ENCODE peak calls at places on chromosomes 2 and 18, in eight cellular contexts. Y is body of pancreas, M is H9, S is uterus, D is tibial nerve, W is endothelial cell of umbilical vein, P is cardiac muscle cell, N is colonic mucosa. H is an unnamed sample.

GRCh38 chr2:208493186-208493585 is 86.6 kb downstream of the PTH2R start:
- DNase-seq in Y (no peak), M (no peak), S (no peak), D (no peak), W (no peak), P (no peak), N (no peak), H (no peak)

GRCh38 chr2:108585446-108585845 is 51.2 kb downstream of the LIMS1 start:
- DNase-seq in Y (no peak), M (no peak), S (peak; percentile 75), D (no peak), W (no peak), P (peak; percentile 65), N (no peak), H (no peak)

GRCh38 chr18:45467307-45467706 is 148.0 kb upstream of the SLC14A2 start:
- DNase-seq in Y (no peak), M (no peak), S (no peak), D (no peak), W (peak; percentile 5), P (no peak), N (no peak), H (no peak)

GRCh38 chr2:80016166-80016565 is 288.4 kb downstream of the LRRTM1 start:
- DNase-seq in Y (no peak), M (no peak), S (no peak), D (no peak), W (no peak), P (no peak), N (no peak), H (no peak)

GRCh38 chr2:46774499-46775228 is 140.9 kb downstream of the MCFD2 start:
- DNase-seq in Y (no peak), M (no peak), S (no peak), D (no peak), W (no peak), P (no peak), N (no peak), H (no peak)

GRCh38 chr2:215059724-215060123 is 78.7 kb downstream of the ABCA12 start:
- DNase-seq in Y (no peak), M (no peak), S (no peak), D (no peak), W (no peak), P (peak; percentile 17), N (no peak), H (no peak)

GRCh38 chr18:36539674-36540073 is 242.2 kb downstream of the FHOD3 start:
- DNase-seq in Y (no peak), M (no peak), S (no peak), D (no peak), W (no peak), P (peak; percentile 33), N (no peak), H (peak; percentile 11)

GRCh38 chr18:36708366-36708765 is 120.4 kb downstream of the TPGS2 start:
- DNase-seq in Y (no peak), M (no peak), S (no peak), D (no peak), W (no peak), P (no peak), N (no peak), H (no peak)

GRCh38 chr2:10059016-10059351 is 15.6 kb downstream of the KLF11 start:
- DNase-seq in Y (no peak), M (no peak), S (no peak), D (no peak), W (no peak), P (no peak), N (no peak), H (no peak)

GRCh38 chr2:11753886-11754704 is 7.7 kb downstream of the LPIN1 start:
- DNase-seq in Y (peak; percentile 51), M (no peak), S (no peak), D (no peak), W (peak; percentile 86), P (peak; percentile 68), N (peak; percentile 58), H (peak; percentile 69)

DNA sequence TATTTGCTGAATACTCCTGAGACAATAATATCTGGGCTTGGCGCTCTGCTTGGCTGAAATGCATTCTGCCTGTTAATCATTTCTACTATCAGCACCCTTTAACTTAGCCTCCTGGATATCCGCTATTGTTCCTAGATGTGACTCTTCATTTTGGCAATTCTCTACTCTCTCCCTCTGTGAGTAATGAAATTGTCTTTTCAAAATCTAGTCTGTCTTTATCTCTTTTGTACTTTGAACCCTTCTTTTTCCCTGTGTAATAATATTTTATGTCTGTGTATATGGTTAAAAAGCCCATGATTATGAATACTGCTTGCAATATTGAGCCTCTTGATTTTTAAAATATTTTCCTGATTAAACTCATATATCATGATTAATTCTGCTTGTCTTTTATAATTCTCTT is 6.2 kb upstream of the REV1 start:
- DNase-seq in Y (no peak), M (no peak), S (no peak), D (no peak), W (no peak), P (no peak), N (no peak), H (no peak)
- TF ChIP-seq CTCF in Y (no peak), M (no peak), S (no peak), D (no peak), W (no peak), P (no peak), N (no peak), H (no peak)

DNA sequence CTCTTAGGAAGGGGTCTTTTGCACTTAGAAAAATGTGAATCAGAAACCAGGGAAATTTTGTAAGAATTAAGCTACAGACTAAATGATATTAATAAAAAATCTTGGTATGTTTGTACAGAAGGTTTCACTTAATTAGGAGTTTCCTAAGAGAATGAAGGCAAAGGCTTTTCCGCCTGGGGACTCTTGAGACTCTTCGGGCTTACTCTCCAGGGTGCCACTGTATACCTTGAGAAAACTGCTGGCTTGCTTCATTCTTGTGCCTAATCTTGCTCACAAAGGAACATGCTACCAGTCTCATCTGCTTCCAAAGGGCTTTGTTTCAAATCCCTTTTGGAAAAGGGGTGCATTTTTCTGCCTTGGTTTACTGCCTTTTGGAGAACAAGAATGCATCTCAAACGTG is 49.5 kb downstream of the ACTR2 start:
- DNase-seq in Y (no peak), M (no peak), S (no peak), D (no peak), W (no peak), P (no peak), N (no peak), H (no peak)
- H3K4me1 ChIP-seq in Y (no peaks in the 10 kb centered on the region), M (no peaks in the 10 kb centered on the region), S (no peaks in the 10 kb centered on the region), D (no peaks in the 10 kb centered on the region), W (peaks cover 16% of the 10 kb centered on the region), P (peaks cover 29% of the 10 kb centered on the region), N (no peaks in the 10 kb centered on the region), H (no peaks in the 10 kb centered on the region)

GRCh38 chr18:76436342-76436741 is 58.7 kb downstream of the ZNF516 start:
- DNase-seq in Y (no peak), M (no peak), S (no peak), D (no peak), W (no peak), P (no peak), N (no peak), H (no peak)

GRCh38 chr18:76433788-76434187 is 61.3 kb downstream of the ZNF516 start:
- DNase-seq in Y (no peak), M (no peak), S (no peak), D (no peak), W (no peak), P (no peak), N (no peak), H (no peak)

GRCh38 chr18:76437011-76437410 is 58.0 kb downstream of the ZNF516 start:
- DNase-seq in Y (no peak), M (peak; percentile 30), S (no peak), D (no peak), W (no peak), P (no peak), N (no peak), H (no peak)

GRCh38 chr18:76434452-76434851 is 60.6 kb downstream of the ZNF516 start:
- DNase-seq in Y (no peak), M (no peak), S (no peak), D (no peak), W (no peak), P (no peak), N (no peak), H (no peak)

DNA sequence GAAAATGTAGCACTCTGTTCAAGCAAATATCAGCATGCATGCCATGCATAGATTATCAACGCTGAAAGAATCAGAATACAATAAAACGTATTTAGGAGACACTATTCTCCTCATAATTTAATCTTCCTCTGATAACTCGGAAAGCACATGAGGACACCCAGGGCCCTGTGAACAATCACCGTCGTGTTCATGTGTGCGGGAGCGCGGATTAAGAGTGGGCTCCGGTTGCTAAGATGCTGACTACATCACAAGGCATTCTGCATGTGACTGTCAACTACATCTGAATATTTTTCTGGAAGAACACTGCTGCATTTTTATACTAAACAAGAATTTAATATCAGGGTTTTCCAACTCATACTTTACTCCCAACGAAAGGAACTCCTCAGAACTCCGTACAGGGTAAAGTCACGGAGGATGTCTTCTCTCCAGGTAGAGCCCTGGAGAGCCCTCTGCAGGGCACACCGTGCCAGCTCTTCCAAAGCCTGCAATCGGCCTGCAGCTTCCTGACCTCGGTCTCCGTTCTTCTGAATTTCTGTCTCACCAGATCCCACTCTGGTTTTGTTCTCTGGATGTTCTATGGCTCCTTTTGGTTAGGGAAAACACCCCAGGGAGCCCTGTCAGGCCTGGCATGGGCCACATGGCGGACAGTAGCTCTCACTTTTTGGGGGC is 59.6 kb downstream of the ZNF516 start:
- DNase-seq in Y (no peak), M (no peak), S (no peak), D (no peak), W (no peak), P (no peak), N (no peak), H (no peak)
- TF ChIP-seq CTCF in Y (no peak), M (peak; percentile 60), S (no peak), D (no peak), W (no peak), P (no peak), N (no peak), H (no peak)

GRCh38 chr18:62809900-62810299 is 94.6 kb downstream of the PHLPP1 start:
- DNase-seq in Y (no peak), M (no peak), S (no peak), D (no peak), W (no peak), P (no peak), N (no peak), H (no peak)
- H3K4me1 ChIP-seq in Y (peaks cover 40% of the 10 kb centered on the region), M (peaks cover 14% of the 10 kb centered on the region), S (peaks cover 7% of the 10 kb centered on the region), D (no peaks in the 10 kb centered on the region), W (no peaks in the 10 kb centered on the region), P (peaks cover 28% of the 10 kb centered on the region), N (peaks cover 3% of the 10 kb centered on the region), H (no peaks in the 10 kb centered on the region)

DNA sequence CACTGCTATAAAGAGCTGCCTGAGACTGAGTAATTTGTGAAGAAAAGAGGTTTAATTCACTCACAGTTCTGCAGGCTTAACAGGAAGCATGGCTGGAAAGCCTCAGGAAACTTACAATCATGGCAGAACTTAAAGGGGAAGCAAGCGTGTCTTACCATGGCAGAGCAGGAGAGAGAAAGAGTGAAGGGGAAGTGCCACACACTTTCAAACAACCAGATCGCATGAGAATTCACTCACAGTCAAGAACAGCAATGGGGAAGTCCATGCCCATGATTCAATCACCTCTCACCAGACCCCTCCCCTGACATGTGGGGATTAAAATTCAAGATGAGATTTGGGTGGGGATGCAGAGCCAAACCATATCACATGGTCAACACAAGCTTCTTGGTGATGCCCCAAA is 34.7 kb upstream of the CDK5R2 start:
- DNase-seq in Y (no peak), M (no peak), S (no peak), D (no peak), W (no peak), P (no peak), N (no peak), H (no peak)
- TF ChIP-seq CTCF in Y (no peak), M (no peak), S (no peak), D (no peak), W (no peak), P (no peak), N (no peak), H (no peak)

GRCh38 chr2:149586898-149587219 is 716 bp downstream of the MMADHC start:
- DNase-seq in Y (no peak), M (no peak), S (no peak), D (no peak), W (no peak), P (peak; percentile 4), N (no peak), H (no peak)
- H3K4me1 ChIP-seq in Y (peaks cover 24% of the 10 kb centered on the region), M (no peaks in the 10 kb centered on the region), S (no peaks in the 10 kb centered on the region), D (no peaks in the 10 kb centered on the region), W (peaks cover 24% of the 10 kb centered on the region), P (peaks cover 26% of the 10 kb centered on the region), N (peaks cover 11% of the 10 kb centered on the region), H (peaks cover 12% of the 10 kb centered on the region)